ENCODE peak calls at places on chromosomes 13 and 19, in six cellular contexts. O is stomach, Q is A549, I is tibial nerve, X is sigmoid colon, D is transverse colon. F is an unnamed sample.

GRCh38 chr19:40377876-40378385 is 12.1 kb downstream of the HIPK4 start:
- DNase-seq in O (no peak), Q (no peak), I (no peak), X (no peak), D (no peak), F (no peak)

GRCh38 chr19:35223084-35223790 is 5.3 kb downstream of the FAM187B start:
- DNase-seq in O (no peak), Q (peak), I (no peak), X (no peak), D (no peak), F (no peak)

GRCh38 chr13:97141564-97142005 is 80.5 kb upstream of the MBNL2 start:
- DNase-seq in O (peak), Q (peak), I (no peak), X (peak), D (peak), F (no peak)

GRCh38 chr13:42215578-42216421 is 56.2 kb upstream of the AKAP11 start:
- DNase-seq in O (no peak), Q (peak), I (no peak), X (no peak), D (no peak), F (no peak)

GRCh38 chr19:54893406-54893805 is 12.5 kb upstream of the NCR1 start:
- DNase-seq in O (no peak), Q (no peak), I (no peak), X (no peak), D (no peak), F (no peak)

GRCh38 chr19:55454787-55455243 is 6.6 kb downstream of the ISOC2 start:
- DNase-seq in O (no peak), Q (peak), I (no peak), X (no peak), D (no peak), F (no peak)

GRCh38 chr19:801030-801860 is 4.0 kb downstream of the PTBP1 start:
- DNase-seq in O (peak), Q (no peak), I (no peak), X (peak), D (peak), F (no peak)

GRCh38 chr19:34118879-34119748 is 53.2 kb upstream of the LSM14A start:
- DNase-seq in O (no peak), Q (no peak), I (no peak), X (no peak), D (no peak), F (no peak)

GRCh38 chr13:99501952-99502310 is 659 bp downstream of the TM9SF2 start:
- DNase-seq in O (peak), Q (peak), I (no peak), X (no peak), D (peak), F (no peak)

GRCh38 chr19:7288977-7289376 is 5.2 kb downstream of the INSR start:
- DNase-seq in O (no peak), Q (no peak), I (no peak), X (no peak), D (no peak), F (no peak)

GRCh38 chr19:48419158-48419920 is 25.9 kb downstream of the GRIN2D start:
- DNase-seq in O (peak), Q (peak), I (no peak), X (peak), D (peak), F (peak)

GRCh38 chr19:48421548-48421947 is 24.2 kb upstream of the GRWD1 start:
- DNase-seq in O (no peak), Q (no peak), I (no peak), X (no peak), D (no peak), F (peak)

DNA sequence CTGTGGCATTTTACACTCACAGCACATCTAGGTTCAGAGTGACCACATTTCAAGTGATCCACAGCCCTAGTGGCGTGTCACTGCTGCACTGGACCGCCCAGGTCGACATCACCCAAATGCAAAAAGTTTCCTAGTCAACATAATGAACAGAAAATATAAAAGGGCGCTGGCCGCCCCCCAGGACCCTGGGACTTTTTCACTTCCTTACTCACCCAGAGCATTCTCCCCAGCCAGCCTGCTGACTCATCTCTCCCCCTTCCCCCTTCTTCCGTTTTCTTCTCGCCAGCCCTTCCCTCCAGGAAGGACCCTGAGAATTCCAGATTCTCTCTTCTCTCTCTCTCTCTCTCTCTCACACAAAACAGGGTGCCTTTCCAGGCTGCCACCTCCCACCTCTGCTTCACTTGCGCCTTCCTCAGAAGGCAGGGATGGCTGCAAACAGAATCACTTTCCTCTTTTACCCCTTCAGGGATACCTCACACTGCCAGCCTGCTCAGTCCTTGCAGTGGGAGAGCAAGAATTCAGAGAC is 21.0 kb upstream of the GRWD1 start:
- DNase-seq in O (no peak), Q (peak), I (no peak), X (no peak), D (no peak), F (no peak)
- TF ChIP-seq EP300 in O (no peak), Q (no peak), I (no peak), X (no peak), D (no peak), F (no peak)

DNA sequence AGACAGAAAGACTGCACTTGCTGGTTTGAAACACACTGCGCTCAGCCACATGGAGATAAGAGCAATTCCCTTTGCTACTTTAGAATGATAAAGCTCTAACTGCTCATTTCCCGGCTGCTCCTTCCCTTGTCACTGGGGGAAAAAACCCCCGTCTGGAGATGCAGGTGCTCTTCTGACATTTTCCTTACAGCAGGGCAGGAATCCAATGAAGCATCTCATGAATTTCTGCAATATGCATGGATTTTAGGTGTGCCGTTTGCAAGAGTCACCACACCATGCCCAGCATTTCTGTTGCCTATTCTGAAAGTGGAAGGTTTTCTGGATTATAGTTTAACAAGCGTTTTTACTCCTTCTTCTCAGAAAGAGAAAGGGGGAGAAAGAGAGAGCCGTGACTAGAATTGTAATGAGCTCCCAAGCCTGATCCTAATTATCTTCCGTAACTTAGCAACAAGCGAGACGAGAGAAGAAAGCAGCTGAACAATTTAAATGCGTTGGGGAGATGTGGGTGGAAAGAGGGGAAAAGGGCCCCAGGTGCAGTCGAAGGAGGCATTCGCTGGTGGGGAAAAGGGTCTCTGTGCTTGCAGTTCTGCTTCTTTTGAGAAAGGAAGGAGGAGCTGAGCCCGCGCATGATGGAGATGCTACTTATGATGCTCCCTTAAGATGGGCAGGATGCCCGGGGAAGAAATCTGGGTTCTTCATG is 76.6 kb upstream of the SPATA13 start:
- DNase-seq in O (no peak), Q (no peak), I (no peak), X (no peak), D (no peak), F (no peak)
- TF ChIP-seq EP300 in O (no peak), Q (no peak), I (no peak), X (no peak), D (no peak), F (no peak)

GRCh38 chr13:62321895-62322294 is 906.2 kb upstream of the PCDH20 start:
- DNase-seq in O (no peak), Q (no peak), I (no peak), X (no peak), D (no peak), F (no peak)

GRCh38 chr13:62321139-62321538 is 905.5 kb upstream of the PCDH20 start:
- DNase-seq in O (no peak), Q (no peak), I (no peak), X (no peak), D (no peak), F (no peak)

GRCh38 chr13:62320129-62320724 is 904.6 kb upstream of the PCDH20 start:
- DNase-seq in O (no peak), Q (peak), I (no peak), X (no peak), D (no peak), F (no peak)

GRCh38 chr13:62324842-62325241 is 909.2 kb upstream of the PCDH20 start:
- DNase-seq in O (no peak), Q (no peak), I (no peak), X (no peak), D (no peak), F (no peak)

DNA sequence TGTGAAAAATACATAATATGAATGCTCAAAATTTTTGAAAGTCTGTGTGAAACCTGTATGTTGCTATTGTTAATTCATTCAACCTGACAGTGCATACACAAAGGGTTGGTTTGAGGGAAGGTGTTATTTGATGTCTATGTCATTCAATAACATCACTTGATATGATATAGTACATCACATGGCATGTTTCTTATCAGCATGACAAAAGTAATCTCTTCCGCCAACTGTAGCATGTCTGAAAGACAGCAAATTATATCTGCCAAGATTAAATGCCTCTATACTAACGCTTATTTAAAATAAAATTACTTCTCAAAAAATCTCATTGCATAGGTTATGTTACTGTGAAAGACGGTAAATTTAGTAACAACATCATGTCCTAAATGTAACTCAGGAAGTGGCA is 905.1 kb upstream of the PCDH20 start:
- DNase-seq in O (no peak), Q (no peak), I (no peak), X (no peak), D (no peak), F (no peak)
- TF ChIP-seq EP300 in O (no peak), Q (no peak), I (no peak), X (no peak), D (no peak), F (no peak)

DNA sequence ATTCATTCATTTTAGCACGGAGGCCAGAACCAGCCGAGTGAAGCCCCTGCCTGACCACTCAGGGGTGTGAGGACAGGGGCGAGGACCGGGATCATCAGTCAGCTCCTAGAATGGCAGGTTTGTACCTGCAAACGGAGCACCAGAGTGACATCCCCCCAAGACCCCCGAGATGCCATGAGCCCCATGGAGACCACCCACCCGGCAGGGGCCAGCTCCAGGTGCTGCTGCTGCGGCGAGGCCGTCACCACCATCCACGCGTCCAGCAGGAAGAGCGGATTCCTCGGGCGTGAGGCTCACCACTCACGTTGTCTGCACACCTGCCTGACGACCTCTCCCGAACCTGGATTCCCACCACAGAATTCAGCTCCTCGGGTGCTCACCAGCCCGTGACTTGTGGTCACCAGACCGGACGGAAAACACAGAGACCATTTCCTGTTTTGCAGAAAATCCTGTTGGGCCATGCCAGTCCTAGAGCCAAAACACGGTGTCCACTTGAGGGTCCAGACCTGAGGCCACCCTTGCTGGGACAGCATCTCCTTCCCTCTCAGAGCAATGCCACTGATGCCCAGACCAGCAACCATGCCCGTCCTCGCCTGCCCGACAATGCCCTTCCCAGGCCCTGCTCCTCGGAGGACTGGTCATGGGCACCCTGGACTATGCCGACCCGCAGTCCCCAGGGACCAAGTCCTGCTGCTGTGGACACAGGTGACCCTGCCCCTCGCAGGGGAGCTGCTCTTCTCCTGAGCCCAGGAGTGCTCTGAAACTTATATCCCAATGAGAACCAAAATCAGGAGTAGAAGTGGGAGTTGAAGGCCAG is 74.2 kb downstream of the RASA3 start:
- DNase-seq in O (no peak), Q (no peak), I (no peak), X (no peak), D (no peak), F (no peak)
- TF ChIP-seq EP300 in O (no peak), Q (no peak), I (no peak), X (no peak), D (no peak), F (no peak)

DNA sequence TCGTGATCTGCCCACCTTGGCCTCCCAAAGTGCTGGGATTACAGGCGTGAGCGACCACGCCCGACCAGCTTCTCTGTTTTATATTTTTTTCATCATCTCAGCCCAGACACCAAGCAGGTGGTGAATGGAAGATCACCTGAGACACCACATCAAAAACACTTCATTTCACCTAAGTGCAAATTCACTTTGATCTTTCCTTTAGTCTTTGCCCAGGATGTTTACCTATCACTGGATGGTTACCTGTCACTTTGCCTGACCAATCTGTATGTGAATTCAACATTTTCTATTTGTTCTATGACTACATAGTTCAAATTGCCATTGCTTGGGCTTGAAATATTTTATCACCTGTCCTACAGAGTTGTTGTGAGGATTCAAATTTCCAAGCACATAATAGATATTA is 65.7 kb downstream of the PAN3 start:
- DNase-seq in O (no peak), Q (no peak), I (no peak), X (no peak), D (no peak), F (no peak)
- TF ChIP-seq EP300 in O (no peak), Q (no peak), I (no peak), X (no peak), D (no peak), F (no peak)